ENCODE peak calls at places on chromosomes 2 and 18, in nine cellular contexts. One of them, this sample, is unnamed.

GRCh38 chr18:50820901-50821520 is 1.2 kb upstream of the MRO start:
- DNase-seq in right atrium auricular region: no peak
- DNase-seq in AG10803: no peak
- DNase-seq in lower leg skin: no peak
- DNase-seq in kidney epithelial cell: no peak
- DNase-seq in PC-9: no peak
- DNase-seq in upper lobe of right lung: no peak
- DNase-seq in psoas muscle: no peak
- DNase-seq in mammary epithelial cell: no peak
- DNase-seq in this sample: no peak

GRCh38 chr18:57744211-57744694 is 58.9 kb downstream of the ATP8B1 start:
- DNase-seq in kidney epithelial cell: no peak
- DNase-seq in AG10803: peak
- DNase-seq in psoas muscle: no peak
- DNase-seq in lower leg skin: no peak
- DNase-seq in upper lobe of right lung: no peak
- DNase-seq in PC-9: no peak
- DNase-seq in right atrium auricular region: no peak
- DNase-seq in mammary epithelial cell: no peak
- DNase-seq in this sample: no peak

GRCh38 chr2:29260151-29260772 is 145.0 kb downstream of the CLIP4 start:
- DNase-seq in mammary epithelial cell: peak
- DNase-seq in kidney epithelial cell: no peak
- DNase-seq in lower leg skin: no peak
- DNase-seq in psoas muscle: no peak
- DNase-seq in AG10803: peak
- DNase-seq in PC-9: peak
- DNase-seq in upper lobe of right lung: no peak
- DNase-seq in right atrium auricular region: no peak
- DNase-seq in this sample: peak

GRCh38 chr18:58417752-58418151 is 211.1 kb downstream of the ALPK2 start:
- DNase-seq in AG10803: peak
- DNase-seq in kidney epithelial cell: no peak
- DNase-seq in upper lobe of right lung: no peak
- DNase-seq in right atrium auricular region: no peak
- DNase-seq in lower leg skin: no peak
- DNase-seq in mammary epithelial cell: peak
- DNase-seq in psoas muscle: no peak
- DNase-seq in PC-9: peak
- DNase-seq in this sample: no peak

GRCh38 chr2:175203621-175204496 is 22.3 kb upstream of the ATP5MC3 start:
- DNase-seq in PC-9: no peak
- DNase-seq in upper lobe of right lung: no peak
- DNase-seq in psoas muscle: peak
- DNase-seq in kidney epithelial cell: no peak
- DNase-seq in right atrium auricular region: no peak
- DNase-seq in mammary epithelial cell: peak
- DNase-seq in AG10803: peak
- DNase-seq in lower leg skin: no peak
- DNase-seq in this sample: no peak

GRCh38 chr2:79622508-79622907 is 109.7 kb downstream of the CTNNA2 start:
- DNase-seq in kidney epithelial cell: peak
- DNase-seq in mammary epithelial cell: no peak
- DNase-seq in psoas muscle: no peak
- DNase-seq in upper lobe of right lung: no peak
- DNase-seq in PC-9: no peak
- DNase-seq in lower leg skin: no peak
- DNase-seq in AG10803: peak
- DNase-seq in right atrium auricular region: no peak
- DNase-seq in this sample: no peak

GRCh38 chr2:180776924-180777323 is 203.5 kb upstream of the UBE2E3 start:
- DNase-seq in psoas muscle: no peak
- DNase-seq in upper lobe of right lung: no peak
- DNase-seq in mammary epithelial cell: peak
- DNase-seq in lower leg skin: no peak
- DNase-seq in PC-9: no peak
- DNase-seq in AG10803: peak
- DNase-seq in kidney epithelial cell: no peak
- DNase-seq in right atrium auricular region: no peak
- DNase-seq in this sample: peak

GRCh38 chr18:54257015-54257414 is 12.3 kb upstream of the POLI start:
- DNase-seq in PC-9: peak
- DNase-seq in right atrium auricular region: no peak
- DNase-seq in mammary epithelial cell: no peak
- DNase-seq in psoas muscle: no peak
- DNase-seq in upper lobe of right lung: no peak
- DNase-seq in kidney epithelial cell: no peak
- DNase-seq in AG10803: peak
- DNase-seq in lower leg skin: no peak
- DNase-seq in this sample: no peak

GRCh38 chr2:9002637-9003365 is 683 bp downstream of the MBOAT2 start:
- DNase-seq in kidney epithelial cell: no peak
- DNase-seq in mammary epithelial cell: peak
- DNase-seq in lower leg skin: no peak
- DNase-seq in PC-9: no peak
- DNase-seq in upper lobe of right lung: peak
- DNase-seq in right atrium auricular region: no peak
- DNase-seq in AG10803: no peak
- DNase-seq in psoas muscle: peak
- DNase-seq in this sample: no peak

GRCh38 chr2:9004338-9005204 is 1.1 kb upstream of the MBOAT2 start:
- DNase-seq in PC-9: peak
- DNase-seq in kidney epithelial cell: no peak
- DNase-seq in psoas muscle: no peak
- DNase-seq in upper lobe of right lung: no peak
- DNase-seq in mammary epithelial cell: peak
- DNase-seq in lower leg skin: no peak
- DNase-seq in right atrium auricular region: no peak
- DNase-seq in AG10803: no peak
- DNase-seq in this sample: peak

GRCh38 chr2:9003366-9003615 is 193 bp downstream of the MBOAT2 start:
- DNase-seq in psoas muscle: no peak
- DNase-seq in PC-9: no peak
- DNase-seq in mammary epithelial cell: no peak
- DNase-seq in lower leg skin: no peak
- DNase-seq in AG10803: no peak
- DNase-seq in kidney epithelial cell: no peak
- DNase-seq in upper lobe of right lung: no peak
- DNase-seq in right atrium auricular region: no peak
- DNase-seq in this sample: no peak

GRCh38 chr2:9002313-9002636 is 1.2 kb downstream of the MBOAT2 start:
- DNase-seq in mammary epithelial cell: no peak
- DNase-seq in AG10803: no peak
- DNase-seq in lower leg skin: no peak
- DNase-seq in PC-9: no peak
- DNase-seq in psoas muscle: no peak
- DNase-seq in upper lobe of right lung: no peak
- DNase-seq in right atrium auricular region: no peak
- DNase-seq in kidney epithelial cell: no peak
- DNase-seq in this sample: no peak

DNA sequence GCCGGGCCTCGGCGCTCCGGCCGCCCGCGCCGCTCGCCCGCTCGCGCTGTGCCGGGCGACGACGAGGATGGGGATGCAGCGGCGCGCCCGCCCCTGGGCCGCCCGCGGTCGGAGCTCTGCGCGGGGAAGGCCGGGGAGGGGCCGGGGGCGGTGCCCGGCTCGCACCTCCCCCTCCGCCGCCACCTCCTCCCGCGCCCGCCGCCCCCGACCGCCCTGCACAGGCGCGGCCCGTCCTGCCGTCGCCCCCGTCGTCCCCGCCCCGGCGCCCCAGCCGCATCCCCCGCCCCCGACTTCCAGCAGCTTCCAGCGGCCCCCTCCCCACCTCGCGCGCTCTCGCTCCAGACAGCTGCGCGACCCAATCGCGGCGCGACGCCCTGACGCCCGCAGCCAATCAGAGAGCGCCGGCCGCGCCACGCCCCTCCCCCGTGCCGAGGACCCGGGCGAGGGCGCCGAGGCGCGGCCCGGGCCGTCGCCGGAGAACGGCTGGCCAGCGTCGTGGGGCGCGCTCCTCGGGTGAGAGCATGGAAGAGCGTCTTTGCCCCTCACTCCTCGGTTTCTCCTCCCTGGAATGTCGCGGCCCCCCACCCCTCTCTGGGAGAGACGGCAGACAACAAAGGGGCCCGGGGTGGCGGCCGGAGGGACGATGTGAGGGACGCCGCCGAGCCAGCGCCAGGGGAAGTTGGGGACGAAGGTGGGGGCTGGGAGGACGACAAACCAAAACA is at the start of gene MBOAT2:
- DNase-seq in PC-9: peak
- DNase-seq in psoas muscle: peak
- DNase-seq in AG10803: peak
- DNase-seq in upper lobe of right lung: peak
- DNase-seq in right atrium auricular region: peak
- DNase-seq in kidney epithelial cell: peak
- DNase-seq in mammary epithelial cell: peak
- DNase-seq in lower leg skin: peak
- DNase-seq in this sample: peak
- H3K4me3 ChIP-seq in PC-9: peak
- H3K4me3 ChIP-seq in psoas muscle: peak
- H3K4me3 ChIP-seq in AG10803: peak
- H3K4me3 ChIP-seq in upper lobe of right lung: peak
- H3K4me3 ChIP-seq in right atrium auricular region: peak
- H3K4me3 ChIP-seq in kidney epithelial cell: peak
- H3K4me3 ChIP-seq in mammary epithelial cell: peak
- H3K4me3 ChIP-seq in lower leg skin: peak
- H3K4me3 ChIP-seq in this sample: peak

DNA sequence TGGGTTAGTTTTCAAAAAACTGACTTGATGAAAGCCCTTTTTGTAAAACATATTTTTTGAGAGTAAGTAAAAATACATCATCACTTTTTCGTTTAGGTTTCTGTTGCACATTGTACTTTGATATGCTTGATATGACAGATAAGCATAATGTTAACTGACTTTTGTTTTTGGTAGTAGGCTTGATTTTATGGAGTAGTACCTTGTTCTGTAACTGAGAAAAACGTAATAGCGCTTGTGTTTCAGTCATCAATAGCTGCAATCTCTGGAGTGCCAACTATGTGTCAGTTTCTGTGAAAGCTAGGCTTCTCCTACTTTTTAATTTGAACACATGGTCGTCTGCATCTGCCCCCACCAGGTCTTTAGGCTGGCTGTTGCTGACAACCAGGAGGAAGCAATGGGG is 1.3 kb downstream of the LCLAT1 start:
- DNase-seq in upper lobe of right lung: no peak
- DNase-seq in PC-9: no peak
- DNase-seq in mammary epithelial cell: no peak
- DNase-seq in lower leg skin: no peak
- DNase-seq in kidney epithelial cell: no peak
- DNase-seq in psoas muscle: no peak
- DNase-seq in right atrium auricular region: no peak
- DNase-seq in AG10803: no peak
- DNase-seq in this sample: no peak
- H3K4me3 ChIP-seq in upper lobe of right lung: peak
- H3K4me3 ChIP-seq in PC-9: peak
- H3K4me3 ChIP-seq in mammary epithelial cell: peak
- H3K4me3 ChIP-seq in lower leg skin: no peak
- H3K4me3 ChIP-seq in kidney epithelial cell: no peak
- H3K4me3 ChIP-seq in psoas muscle: peak
- H3K4me3 ChIP-seq in right atrium auricular region: no peak
- H3K4me3 ChIP-seq in AG10803: peak
- H3K4me3 ChIP-seq in this sample: no peak

GRCh38 chr18:48943333-48943732 is 7.4 kb downstream of the SMAD7 start:
- DNase-seq in kidney epithelial cell: no peak
- DNase-seq in upper lobe of right lung: peak
- DNase-seq in AG10803: no peak
- DNase-seq in PC-9: no peak
- DNase-seq in psoas muscle: no peak
- DNase-seq in right atrium auricular region: no peak
- DNase-seq in lower leg skin: no peak
- DNase-seq in mammary epithelial cell: no peak
- DNase-seq in this sample: no peak

GRCh38 chr18:48946329-48946835 is 4.4 kb downstream of the SMAD7 start:
- DNase-seq in right atrium auricular region: no peak
- DNase-seq in AG10803: peak
- DNase-seq in mammary epithelial cell: peak
- DNase-seq in upper lobe of right lung: peak
- DNase-seq in lower leg skin: no peak
- DNase-seq in PC-9: peak
- DNase-seq in psoas muscle: no peak
- DNase-seq in kidney epithelial cell: no peak
- DNase-seq in this sample: no peak

GRCh38 chr18:48945953-48946217 is 4.9 kb downstream of the SMAD7 start:
- DNase-seq in mammary epithelial cell: no peak
- DNase-seq in upper lobe of right lung: no peak
- DNase-seq in psoas muscle: no peak
- DNase-seq in PC-9: no peak
- DNase-seq in right atrium auricular region: no peak
- DNase-seq in kidney epithelial cell: no peak
- DNase-seq in lower leg skin: no peak
- DNase-seq in AG10803: no peak
- DNase-seq in this sample: no peak

GRCh38 chr18:48943736-48944527 is 6.8 kb downstream of the SMAD7 start:
- DNase-seq in PC-9: peak
- DNase-seq in lower leg skin: no peak
- DNase-seq in right atrium auricular region: no peak
- DNase-seq in AG10803: no peak
- DNase-seq in mammary epithelial cell: no peak
- DNase-seq in upper lobe of right lung: peak
- DNase-seq in kidney epithelial cell: no peak
- DNase-seq in psoas muscle: no peak
- DNase-seq in this sample: no peak

DNA sequence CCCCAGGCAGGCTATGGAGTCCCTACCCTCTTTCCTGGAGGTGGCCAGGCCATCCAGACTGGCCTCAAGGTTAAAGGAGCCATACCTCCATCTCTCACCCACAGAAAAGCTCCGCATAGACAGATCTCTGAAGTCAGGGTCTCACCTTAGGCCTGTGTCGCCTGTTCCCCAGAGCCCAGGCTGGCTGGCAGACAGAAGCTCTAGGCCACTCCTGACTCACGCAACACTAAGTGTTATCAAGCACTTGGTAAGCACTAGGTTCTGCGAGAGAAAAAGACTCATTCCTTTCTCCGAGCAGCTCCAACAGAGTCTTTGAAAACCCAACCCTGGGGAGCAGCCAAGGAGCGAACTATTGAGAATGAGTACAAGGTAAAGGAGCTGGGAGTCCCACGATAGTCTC is 6.1 kb downstream of the SMAD7 start:
- DNase-seq in AG10803: no peak
- DNase-seq in right atrium auricular region: no peak
- DNase-seq in mammary epithelial cell: no peak
- DNase-seq in upper lobe of right lung: peak
- DNase-seq in lower leg skin: no peak
- DNase-seq in kidney epithelial cell: no peak
- DNase-seq in psoas muscle: no peak
- DNase-seq in PC-9: no peak
- DNase-seq in this sample: no peak
- H3K4me3 ChIP-seq in AG10803: no peak
- H3K4me3 ChIP-seq in right atrium auricular region: no peak
- H3K4me3 ChIP-seq in mammary epithelial cell: no peak
- H3K4me3 ChIP-seq in upper lobe of right lung: peak
- H3K4me3 ChIP-seq in lower leg skin: no peak
- H3K4me3 ChIP-seq in kidney epithelial cell: peak
- H3K4me3 ChIP-seq in psoas muscle: peak
- H3K4me3 ChIP-seq in PC-9: no peak
- H3K4me3 ChIP-seq in this sample: no peak

DNA sequence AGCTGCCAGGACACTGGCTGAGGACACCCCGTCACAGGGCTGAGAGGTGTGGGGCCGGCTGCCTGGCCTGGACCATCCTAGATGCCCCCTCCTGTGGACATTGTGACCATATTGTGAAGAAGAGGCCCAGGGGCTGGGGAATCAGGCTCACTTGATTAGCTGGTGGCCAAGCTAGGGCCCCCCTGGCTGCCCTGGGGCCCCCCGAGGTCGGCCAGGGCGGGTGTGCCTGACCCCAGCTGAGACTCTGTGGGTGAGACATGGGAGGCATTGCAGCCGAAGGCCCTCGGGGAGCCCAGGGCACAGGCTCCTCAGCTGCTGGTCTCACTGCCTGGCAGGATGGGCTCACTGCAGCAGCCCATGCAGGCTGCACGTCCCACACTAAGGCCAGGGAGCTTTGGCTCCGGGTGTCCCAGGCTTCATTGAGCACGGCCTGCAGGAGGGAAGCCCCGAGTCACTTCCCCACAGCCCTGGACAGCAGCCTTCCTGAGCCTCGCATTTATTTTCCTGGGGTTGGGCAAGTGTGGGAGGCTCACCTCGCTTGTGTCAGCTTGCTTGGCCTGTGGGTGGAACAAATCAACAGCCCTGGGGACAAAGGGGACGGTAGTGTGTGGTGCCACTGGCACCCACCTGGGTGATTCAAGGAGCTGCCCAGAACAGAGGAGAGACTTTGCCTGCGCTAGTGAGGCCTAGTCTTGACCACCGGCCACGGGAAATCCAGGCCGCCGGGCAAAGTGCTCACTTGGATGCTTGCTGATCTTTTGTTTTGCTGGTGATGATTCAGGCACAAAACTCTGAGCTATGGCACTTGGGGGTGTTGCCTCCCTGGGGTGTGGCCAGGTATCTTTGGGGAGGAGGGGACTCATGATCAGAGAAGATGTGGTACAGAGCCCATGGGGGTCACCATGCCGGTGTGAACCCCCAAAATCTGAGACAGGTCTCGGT is 1.3 kb downstream of the GAL3ST2 start:
- DNase-seq in kidney epithelial cell: no peak
- DNase-seq in psoas muscle: no peak
- DNase-seq in right atrium auricular region: peak
- DNase-seq in mammary epithelial cell: peak
- DNase-seq in AG10803: no peak
- DNase-seq in PC-9: no peak
- DNase-seq in lower leg skin: no peak
- DNase-seq in upper lobe of right lung: peak
- DNase-seq in this sample: no peak
- H3K4me3 ChIP-seq in kidney epithelial cell: no peak
- H3K4me3 ChIP-seq in psoas muscle: no peak
- H3K4me3 ChIP-seq in right atrium auricular region: no peak
- H3K4me3 ChIP-seq in mammary epithelial cell: no peak
- H3K4me3 ChIP-seq in AG10803: no peak
- H3K4me3 ChIP-seq in PC-9: no peak
- H3K4me3 ChIP-seq in lower leg skin: no peak
- H3K4me3 ChIP-seq in upper lobe of right lung: no peak
- H3K4me3 ChIP-seq in this sample: no peak

This sample was measured in retinal pigment epithelial cell.